ENCODE peak calls at places on chromosomes 11 and 22, in nine cellular contexts. F, M, H, P, E, L, C, T and G are unnamed samples.

GRCh38 chr11:16606784-16607674 is 131.4 kb upstream of the C11orf58 start:
- DNase-seq in F (peak; percentile 16), M (no peak), H (no peak), P (no peak), E (no peak), L (no peak), C (no peak), T (no peak), G (peak; percentile 55)

GRCh38 chr11:2779499-2779980 is 79.7 kb upstream of the KCNQ1OT1 start:
- DNase-seq in F (no peak), M (no peak), H (no peak), P (no peak), E (no peak), L (no peak), C (no peak), T (no peak), G (no peak)

GRCh38 chr22:24460418-24461089 is 33.2 kb downstream of the ADORA2A start:
- DNase-seq in F (no peak), M (no peak), H (no peak), P (peak; percentile 67), E (peak; percentile 31), L (no peak), C (no peak), T (no peak), G (no peak)

GRCh38 chr11:26944866-26945664 is 48.8 kb upstream of the FIBIN start:
- DNase-seq in F (no peak), M (no peak), H (peak; percentile 97), P (no peak), E (no peak), L (no peak), C (no peak), T (no peak), G (no peak)

GRCh38 chr11:43462359-43462758 is 103.6 kb downstream of the TTC17 start:
- DNase-seq in F (no peak), M (no peak), H (no peak), P (no peak), E (no peak), L (no peak), C (no peak), T (no peak), G (no peak)

GRCh38 chr11:64759722-64760719 is at the start of gene PYGM:
- DNase-seq in F (no peak), M (no peak), H (no peak), P (peak; percentile 16), E (no peak), L (no peak), C (peak; percentile 83), T (no peak), G (peak; percentile 61)

GRCh38 chr11:121714356-121714755 is 261.6 kb upstream of the SORL1-AS1 start:
- DNase-seq in F (no peak), M (no peak), H (no peak), P (peak; percentile 4), E (no peak), L (no peak), C (no peak), T (no peak), G (no peak)

GRCh38 chr11:59767212-59767611 is 12.0 kb downstream of the STX3 start:
- DNase-seq in F (no peak), M (no peak), H (no peak), P (peak; percentile 32), E (peak; percentile 18), L (no peak), C (no peak), T (peak; percentile 2), G (no peak)

GRCh38 chr11:64545605-64546004 is 45.4 kb upstream of the SLC22A12 start:
- DNase-seq in F (no peak), M (no peak), H (peak; percentile 26), P (peak; percentile 86), E (no peak), L (peak; percentile 86), C (no peak), T (no peak), G (no peak)

GRCh38 chr22:32625985-32626384 is 151.4 kb downstream of the FBXO7 start:
- DNase-seq in F (no peak), M (no peak), H (no peak), P (no peak), E (no peak), L (no peak), C (no peak), T (no peak), G (no peak)

GRCh38 chr11:75668508-75669297 is at the start of gene MAP6:
- DNase-seq in F (peak; percentile 25), M (no peak), H (no peak), P (no peak), E (peak; percentile 28), L (no peak), C (no peak), T (no peak), G (peak; percentile 45)

GRCh38 chr11:107819361-107820014 is 39.1 kb downstream of the SLC35F2 start:
- DNase-seq in F (no peak), M (no peak), H (no peak), P (peak; percentile 40), E (no peak), L (no peak), C (no peak), T (no peak), G (no peak)

GRCh38 chr11:1815751-1816150 is 19.0 kb upstream of the SYT8 start:
- DNase-seq in F (no peak), M (no peak), H (no peak), P (no peak), E (no peak), L (no peak), C (no peak), T (no peak), G (no peak)

GRCh38 chr22:48782817-48783511 is 1044.7 kb downstream of the BRD1 start:
- DNase-seq in F (no peak), M (no peak), H (no peak), P (no peak), E (no peak), L (no peak), C (no peak), T (no peak), G (peak; percentile 21)

GRCh38 chr22:46175631-46176030 is 25.3 kb downstream of the PPARA start:
- DNase-seq in F (no peak), M (no peak), H (no peak), P (no peak), E (no peak), L (peak; percentile 12), C (no peak), T (no peak), G (no peak)

GRCh38 chr22:46370584-46371373 is 35.3 kb downstream of the TRMU start:
- DNase-seq in F (no peak), M (no peak), H (no peak), P (no peak), E (peak; percentile 42), L (no peak), C (no peak), T (peak; percentile 50), G (no peak)

GRCh38 chr22:23713696-23714595 is 23.1 kb downstream of the RGL4 start:
- DNase-seq in F (no peak), M (no peak), H (no peak), P (no peak), E (peak; percentile 59), L (no peak), C (no peak), T (no peak), G (no peak)

GRCh38 chr11:62443390-62444201 is 24.8 kb downstream of the SCGB1A1 start:
- DNase-seq in F (no peak), M (no peak), H (no peak), P (no peak), E (no peak), L (no peak), C (peak; percentile 38), T (no peak), G (no peak)

GRCh38 chr11:118842369-118842768 is 41.3 kb upstream of the CXCR5 start:
- DNase-seq in F (no peak), M (no peak), H (no peak), P (no peak), E (no peak), L (no peak), C (peak; percentile 16), T (no peak), G (no peak)

GRCh38 chr11:69280994-69281393 is 13.0 kb upstream of the MYEOV start:
- DNase-seq in F (no peak), M (no peak), H (no peak), P (peak; percentile 85), E (no peak), L (peak; percentile 89), C (no peak), T (no peak), G (no peak)

GRCh38 chr11:104529213-104529612 is 365.3 kb upstream of the PDGFD start:
- DNase-seq in F (no peak), M (no peak), H (no peak), P (no peak), E (no peak), L (no peak), C (no peak), T (no peak), G (no peak)

GRCh38 chr11:48001438-48002021 is 21.2 kb downstream of the PTPRJ start:
- DNase-seq in F (peak; percentile 57), M (peak; percentile 81), H (no peak), P (peak; percentile 75), E (peak; percentile 93), L (no peak), C (no peak), T (peak; percentile 80), G (no peak)

GRCh38 chr11:23536907-23537306 is 676.6 kb upstream of the CCDC179 start:
- DNase-seq in F (no peak), M (no peak), H (no peak), P (no peak), E (no peak), L (no peak), C (no peak), T (no peak), G (no peak)

GRCh38 chr11:32886180-32886579 is 6.4 kb upstream of the QSER1 start:
- DNase-seq in F (no peak), M (no peak), H (no peak), P (no peak), E (no peak), L (no peak), C (no peak), T (no peak), G (no peak)

GRCh38 chr11:21628641-21629040 is 564.2 kb upstream of the ANO5 start:
- DNase-seq in F (no peak), M (no peak), H (no peak), P (no peak), E (no peak), L (no peak), C (no peak), T (no peak), G (no peak)

GRCh38 chr11:131064373-131064991 is 148.2 kb upstream of the SNX19 start:
- DNase-seq in F (peak; percentile 25), M (no peak), H (peak; percentile 52), P (peak; percentile 52), E (peak; percentile 48), L (peak; percentile 15), C (no peak), T (no peak), G (peak; percentile 82)

GRCh38 chr11:15893080-15893492 is 463.3 kb downstream of the SOX6 start:
- DNase-seq in F (no peak), M (no peak), H (no peak), P (peak; percentile 56), E (no peak), L (no peak), C (no peak), T (no peak), G (no peak)

GRCh38 chr11:13193613-13194012 is 84.0 kb upstream of the BMAL1 start:
- DNase-seq in F (no peak), M (no peak), H (no peak), P (no peak), E (no peak), L (no peak), C (no peak), T (no peak), G (no peak)

GRCh38 chr11:17468094-17468493 is 8.6 kb downstream of the ABCC8 start:
- DNase-seq in F (no peak), M (no peak), H (no peak), P (no peak), E (no peak), L (no peak), C (no peak), T (no peak), G (no peak)

GRCh38 chr22:20571531-20572007 is 64.2 kb downstream of the MED15 start:
- DNase-seq in F (peak; percentile 45), M (no peak), H (no peak), P (no peak), E (peak; percentile 75), L (no peak), C (peak; percentile 44), T (peak; percentile 48), G (peak; percentile 59)

GRCh38 chr11:122598971-122599370 is 56.6 kb upstream of the UBASH3B start:
- DNase-seq in F (no peak), M (no peak), H (no peak), P (peak; percentile 7), E (no peak), L (no peak), C (no peak), T (no peak), G (no peak)